ENCODE peak calls at places on chromosomes 4 and X, in eight cellular contexts. P is transverse colon, U is prostate gland, W is stomach, M is GM12878, G is suprapubic skin, Z is K562, L is breast epithelium. Y is an unnamed sample.

GRCh38 chr4:117324851-117325491 is 239.6 kb upstream of the TRAM1L1 start:
- DNase-seq in Z (no peak), L (no peak), M (no peak), U (no peak), G (no peak), W (no peak), P (no peak), Y (no peak)

GRCh38 chrX:41265615-41266014 is 68.3 kb upstream of the DDX3X start:
- DNase-seq in P (peak), M (no peak), L (no peak), G (no peak), U (no peak), W (no peak), Z (peak), Y (no peak)

GRCh38 chrX:16664059-16664458 is 14.1 kb downstream of the S100G start:
- DNase-seq in Z (no peak), W (no peak), U (no peak), M (no peak), P (no peak), L (no peak), G (no peak), Y (no peak)

GRCh38 chr4:21638171-21638715 is 310.3 kb downstream of the KCNIP4 start:
- DNase-seq in L (no peak), M (no peak), W (no peak), U (no peak), G (no peak), P (no peak), Z (no peak), Y (no peak)

GRCh38 chrX:10679387-10679786 is 59.0 kb upstream of the MID1 start:
- DNase-seq in G (no peak), M (no peak), Z (no peak), L (no peak), U (no peak), W (no peak), P (no peak), Y (no peak)

GRCh38 chr4:40530961-40531635 is 98.6 kb downstream of the RBM47 start:
- DNase-seq in Z (peak), L (no peak), G (no peak), M (no peak), U (no peak), W (peak), P (peak), Y (no peak)

GRCh38 chrX:10288400-10288799 is 131.6 kb downstream of the CLCN4 start:
- DNase-seq in M (no peak), P (no peak), U (no peak), G (no peak), Z (no peak), W (no peak), L (no peak), Y (no peak)

GRCh38 chr4:99383833-99384392 is 31.4 kb upstream of the ADH1C start:
- DNase-seq in L (no peak), U (no peak), G (peak), P (no peak), W (peak), M (no peak), Z (no peak), Y (no peak)

GRCh38 chrX:150845091-150845490 is 53.4 kb downstream of the CD99L2 start:
- DNase-seq in W (no peak), G (no peak), U (no peak), Z (no peak), L (no peak), M (no peak), P (no peak), Y (no peak)

GRCh38 chr4:147361726-147362125 is 119.2 kb upstream of the EDNRA start:
- DNase-seq in Z (no peak), W (peak), M (no peak), G (no peak), P (peak), U (no peak), L (no peak), Y (no peak)

GRCh38 chr4:23878912-23879732 is 10.7 kb downstream of the PPARGC1A start:
- DNase-seq in G (no peak), Z (no peak), P (no peak), L (no peak), W (no peak), U (no peak), M (no peak), Y (no peak)

GRCh38 chrX:151488677-151489076 is 74.8 kb upstream of the PASD1 start:
- DNase-seq in W (no peak), G (no peak), M (no peak), U (no peak), P (no peak), Z (peak), L (no peak), Y (peak)

GRCh38 chrX:150219374-150220185 is 143.5 kb upstream of the MAMLD1 start:
- DNase-seq in L (no peak), Z (no peak), U (no peak), W (no peak), P (no peak), M (no peak), G (no peak), Y (no peak)

DNA sequence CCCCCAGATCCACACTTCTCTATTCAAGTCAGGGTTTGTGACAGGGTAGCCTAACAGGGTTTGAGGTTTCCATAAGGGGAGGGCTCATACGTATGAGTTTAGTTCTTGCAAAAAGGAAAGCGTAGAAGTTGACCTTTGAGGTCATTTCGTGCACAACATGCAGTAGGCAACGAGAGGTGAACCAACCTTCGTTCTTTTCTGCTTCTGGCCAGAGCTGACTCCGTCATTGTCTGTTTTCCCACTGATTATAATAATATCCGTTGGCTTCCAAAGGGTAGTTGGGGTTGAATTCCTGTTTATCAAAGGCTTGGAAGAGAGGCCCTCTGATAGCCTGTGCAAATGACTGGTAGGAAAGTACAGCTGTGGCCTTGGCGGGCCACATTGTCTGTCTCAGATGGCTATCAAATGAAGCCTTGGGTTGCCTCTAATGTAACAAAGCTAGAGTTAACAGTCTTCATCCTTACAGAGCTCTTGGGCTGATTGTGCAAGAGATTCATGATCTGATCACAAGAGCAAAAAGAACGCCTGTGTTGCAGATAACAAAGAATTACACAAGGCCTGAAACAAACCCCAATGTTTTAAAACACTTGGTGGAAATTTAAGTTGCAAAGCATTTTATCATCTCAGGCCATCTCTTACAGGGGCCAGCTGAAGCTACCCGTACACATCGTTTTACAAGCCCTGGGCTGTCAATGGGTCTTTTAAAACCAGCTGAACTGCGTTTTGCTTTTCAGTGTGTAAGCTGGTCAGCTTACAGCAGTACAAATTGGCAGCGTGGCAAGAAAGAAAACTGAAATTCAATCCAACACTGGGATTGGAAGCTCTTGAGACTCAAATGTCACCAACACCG is 46.1 kb upstream of the FAM9C start:
- DNase-seq in P (no peak), U (no peak), Z (peak), W (no peak), G (no peak), L (no peak), M (no peak), Y (no peak)
- TF ChIP-seq POLR2AphosphoS5 in P (no peak), U (no peak), Z (no peak), W (no peak), G (no peak), L (no peak), M (peak), Y (no peak)

GRCh38 chr4:89838005-89838404 is 1.0 kb upstream of the SNCA start:
- DNase-seq in U (no peak), M (no peak), P (no peak), G (no peak), Z (peak), W (no peak), L (no peak), Y (no peak)

GRCh38 chr4:89835413-89835812 is 1.5 kb downstream of the SNCA start:
- DNase-seq in P (no peak), M (no peak), U (no peak), G (no peak), W (no peak), Z (no peak), L (no peak), Y (no peak)

GRCh38 chr4:89836031-89836777 is 757 bp downstream of the SNCA start:
- DNase-seq in M (no peak), L (no peak), G (no peak), P (no peak), W (no peak), Z (peak), U (peak), Y (no peak)

GRCh38 chr4:89837385-89837995 is 529 bp upstream of the SNCA start:
- DNase-seq in Z (peak), U (peak), M (no peak), W (no peak), L (no peak), G (no peak), P (no peak), Y (no peak)

GRCh38 chr4:89836897-89837384 is at the start of gene SNCA:
- DNase-seq in M (no peak), U (peak), P (peak), G (peak), Z (peak), L (no peak), W (peak), Y (no peak)
- TF ChIP-seq POLR2A in M (no peak), U (peak), P (no peak), G (no peak), Z (no peak), L (no peak), W (no peak), Y (no peak)

GRCh38 chr4:138864961-138865720 is 150.4 kb upstream of the NOCT start:
- DNase-seq in U (peak), L (peak), P (no peak), M (no peak), G (no peak), W (peak), Z (no peak), Y (no peak)
- TF ChIP-seq POLR2AphosphoS5 in U (no peak), L (no peak), P (no peak), M (no peak), G (no peak), W (no peak), Z (no peak), Y (no peak)

GRCh38 chr4:173171098-173171497 is 2.5 kb downstream of the GALNT7 start:
- DNase-seq in U (no peak), W (no peak), M (no peak), P (no peak), Z (peak), G (no peak), L (no peak), Y (no peak)

GRCh38 chr4:173168396-173169177 is at the start of gene GALNT7:
- DNase-seq in U (peak), P (peak), Z (peak), M (no peak), G (peak), W (peak), L (peak), Y (peak)

GRCh38 chr4:173169178-173169427 is 492 bp downstream of the GALNT7 start:
- DNase-seq in M (no peak), W (no peak), U (peak), G (no peak), L (no peak), Z (no peak), P (no peak), Y (no peak)

GRCh38 chr4:173170210-173170778 is 1.7 kb downstream of the GALNT7 start:
- DNase-seq in G (no peak), W (no peak), U (no peak), Z (no peak), M (no peak), L (no peak), P (no peak), Y (no peak)

DNA sequence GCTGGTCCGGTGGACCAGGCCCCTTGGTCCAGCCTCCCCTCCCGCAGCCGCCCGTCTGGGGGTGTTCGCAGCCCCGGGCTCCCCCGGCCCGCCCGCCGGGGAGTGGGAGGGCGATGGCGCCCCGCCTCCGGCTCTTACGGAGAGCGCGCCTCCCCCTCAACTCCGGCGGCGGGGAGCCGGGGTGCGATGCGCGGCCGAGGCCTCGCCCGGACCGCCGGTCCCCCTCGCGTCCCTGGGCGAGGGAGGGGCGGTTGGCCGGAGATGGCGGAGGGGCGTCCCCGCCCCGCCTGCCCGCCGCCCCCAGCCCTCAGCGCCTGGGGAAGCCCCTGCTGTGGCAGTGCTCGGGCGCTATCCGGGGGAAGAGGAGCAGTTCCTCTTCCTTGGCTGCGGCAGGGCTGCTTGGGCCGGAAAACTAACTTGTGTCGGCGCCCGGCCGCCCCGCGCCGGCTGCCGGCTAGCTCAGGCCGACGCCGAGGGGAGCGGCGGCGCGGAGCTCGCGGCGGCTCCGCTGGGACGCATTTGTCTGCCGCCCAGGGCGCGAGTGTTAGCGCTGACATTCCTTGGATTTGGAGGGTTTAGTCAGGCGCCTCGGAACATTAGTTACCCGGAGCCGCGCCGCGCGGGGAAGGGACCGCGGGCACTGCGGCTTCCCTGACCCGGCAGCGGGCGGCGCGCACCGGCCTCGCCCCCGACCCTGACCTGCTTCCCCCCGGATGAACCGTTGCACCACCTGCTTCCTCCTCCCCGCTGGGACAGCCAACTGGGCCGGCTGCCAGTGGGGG is 1.0 kb downstream of the GALNT7 start:
- DNase-seq in M (no peak), Z (peak), P (peak), L (peak), G (peak), U (peak), W (peak), Y (peak)
- TF ChIP-seq POLR2A in M (peak), Z (no peak), P (no peak), L (no peak), G (peak), U (peak), W (no peak), Y (peak)

GRCh38 chr4:1348014-1348513 is 1.1 kb downstream of the UVSSA start:
- DNase-seq in M (no peak), W (no peak), Z (peak), P (no peak), L (no peak), G (no peak), U (no peak), Y (no peak)

GRCh38 chr4:1348746-1349145 is 1.7 kb downstream of the UVSSA start:
- DNase-seq in P (no peak), U (no peak), M (no peak), L (no peak), G (no peak), W (no peak), Z (no peak), Y (no peak)

GRCh38 chr4:1347410-1347864 is 429 bp downstream of the UVSSA start:
- DNase-seq in W (peak), G (peak), L (peak), Z (peak), M (no peak), U (peak), P (peak), Y (peak)

GRCh38 chr4:1345905-1346780 is 865 bp upstream of the UVSSA start:
- DNase-seq in W (peak), L (peak), M (no peak), U (peak), Z (peak), G (no peak), P (peak), Y (peak)

GRCh38 chr4:1346781-1347409 is at the start of gene UVSSA:
- DNase-seq in U (peak), G (peak), W (peak), Z (peak), L (peak), M (peak), P (peak), Y (peak)
- TF ChIP-seq POLR2AphosphoS5 in U (peak), G (peak), W (peak), Z (peak), L (peak), M (no peak), P (peak), Y (no peak)

GRCh38 chrX:74291964-74292891 is 11.8 kb upstream of the ZCCHC13 start:
- DNase-seq in P (peak), M (peak), G (peak), Z (peak), L (peak), U (peak), W (peak), Y (peak)
- TF ChIP-seq POLR2A in P (peak), M (peak), G (peak), Z (peak), L (no peak), U (peak), W (no peak), Y (no peak)

DNA sequence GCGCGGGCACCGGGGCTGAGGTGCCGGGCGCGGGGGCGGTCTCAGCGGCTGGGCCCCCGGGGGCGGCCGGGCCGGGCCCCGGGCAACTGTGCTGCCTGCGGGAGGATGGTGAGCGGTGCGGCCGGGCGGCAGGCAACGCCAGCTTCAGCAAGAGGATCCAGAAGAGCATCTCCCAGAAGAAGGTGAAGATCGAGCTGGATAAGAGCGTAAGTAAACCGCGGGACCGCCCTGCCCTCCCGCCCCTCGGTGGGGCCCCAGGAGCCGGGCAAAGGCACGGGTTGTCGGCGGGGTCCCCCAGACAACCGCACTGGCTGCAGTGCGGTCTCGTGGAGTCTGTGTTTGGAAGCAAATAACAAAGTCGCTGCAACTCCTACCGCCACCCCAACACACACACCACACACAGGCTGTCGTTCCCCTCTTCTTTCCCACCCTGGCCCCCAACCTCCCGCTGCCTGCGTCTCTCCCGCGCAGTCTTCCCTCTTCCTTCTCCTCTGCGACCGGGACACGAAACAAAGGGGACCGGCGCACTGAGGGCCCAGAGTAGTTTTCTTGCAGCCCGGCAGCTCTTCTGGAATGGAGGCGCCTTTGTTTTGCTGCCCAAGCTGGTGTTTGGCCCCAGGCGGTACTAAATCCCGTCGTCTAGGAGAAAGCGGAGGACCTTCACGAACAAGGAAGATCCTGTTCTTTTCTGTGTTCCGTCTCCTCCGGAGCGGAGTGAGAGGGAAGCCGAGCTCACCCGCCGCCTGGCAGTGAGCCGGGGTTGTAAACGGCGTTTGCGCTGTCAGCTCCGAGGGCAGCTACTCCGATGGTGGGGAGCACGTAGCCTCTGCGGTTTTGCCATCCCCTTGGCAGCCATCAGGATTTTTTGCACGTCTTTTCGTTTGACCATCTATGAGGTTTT is 788 bp downstream of the SAP30 start:
- DNase-seq in G (peak), P (peak), L (peak), U (peak), M (no peak), W (peak), Z (peak), Y (peak)
- TF ChIP-seq POLR2AphosphoS5 in G (no peak), P (peak), L (peak), U (peak), M (no peak), W (peak), Z (no peak), Y (no peak)

DNA sequence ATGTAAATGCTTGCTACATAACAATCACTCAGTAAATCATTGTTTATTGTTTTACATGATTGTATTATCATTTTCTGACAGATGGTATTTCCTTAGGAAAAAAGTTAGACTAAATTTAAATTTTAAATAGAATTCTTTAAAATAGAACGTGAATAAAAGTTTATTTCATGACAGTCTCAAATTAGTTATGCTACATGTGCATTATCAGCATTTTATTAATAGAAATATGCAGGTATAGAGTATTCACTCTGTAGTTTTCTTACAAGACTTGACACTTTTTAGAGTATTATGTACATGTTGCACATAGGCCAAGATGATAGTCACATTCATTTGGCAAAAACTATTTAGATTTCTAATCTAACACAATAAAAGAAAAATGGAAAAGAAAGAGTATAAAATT is 213.3 kb upstream of the SPRY1 start:
- DNase-seq in W (no peak), G (no peak), P (no peak), M (no peak), U (no peak), L (no peak), Z (no peak), Y (no peak)
- TF ChIP-seq POLR2A in W (no peak), G (no peak), P (no peak), M (no peak), U (no peak), L (no peak), Z (no peak), Y (no peak)

GRCh38 chr4:7806080-7806630 is 133.5 kb downstream of the AFAP1 start:
- DNase-seq in Z (no peak), U (peak), P (peak), W (peak), L (no peak), M (no peak), G (no peak), Y (no peak)
- TF ChIP-seq POLR2AphosphoS5 in Z (no peak), U (no peak), P (peak), W (peak), L (no peak), M (no peak), G (no peak), Y (no peak)

GRCh38 chr4:108849611-108850406 is 87.0 kb upstream of the ETNPPL start:
- DNase-seq in G (no peak), P (no peak), W (no peak), Z (no peak), L (no peak), U (peak), M (peak), Y (no peak)

GRCh38 chr4:108851346-108851745 is 88.5 kb upstream of the ETNPPL start:
- DNase-seq in U (no peak), L (no peak), Z (no peak), P (no peak), G (no peak), M (no peak), W (no peak), Y (no peak)

GRCh38 chr4:108852691-108853090 is 89.8 kb upstream of the ETNPPL start:
- DNase-seq in W (no peak), L (no peak), P (no peak), Z (no peak), M (no peak), G (no peak), U (no peak), Y (no peak)

GRCh38 chr4:108846568-108846967 is 83.7 kb upstream of the ETNPPL start:
- DNase-seq in Z (no peak), G (no peak), M (no peak), W (no peak), U (no peak), L (no peak), P (no peak), Y (no peak)

DNA sequence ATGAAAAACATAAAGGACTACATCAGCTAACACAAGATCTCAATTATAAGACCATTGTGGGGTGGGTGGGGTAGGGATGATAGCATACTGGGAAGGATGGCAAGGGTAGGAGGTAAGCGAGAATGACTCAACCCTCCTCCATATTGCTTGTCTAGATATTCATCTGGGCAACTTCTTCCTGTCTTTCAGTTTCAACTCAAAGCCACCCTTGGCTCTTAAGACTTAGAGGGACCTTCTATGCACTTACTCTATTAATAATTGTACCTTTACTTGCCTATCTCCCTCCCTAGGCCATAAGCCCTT is 87.5 kb upstream of the ETNPPL start:
- DNase-seq in G (no peak), U (no peak), L (no peak), W (no peak), M (no peak), P (no peak), Z (no peak), Y (no peak)
- TF ChIP-seq POLR2A in G (no peak), U (no peak), L (no peak), W (no peak), M (no peak), P (no peak), Z (no peak), Y (no peak)